ENCODE peak calls at places on chromosomes 4 and X, in five cellular contexts. V is HEK293T, C is iPS-NIHi11, Z is ovary, Q is T-helper 17 cell. Y is an unnamed sample.
A peak's percentile ranks its signal among the peaks of the same experiment; 100 is the strongest.

GRCh38 chrX:19569121-19569805 is 54.0 kb upstream of the MAP3K15 start:
- DNase-seq in C (no peak), V (no peak), Q (no peak), Z (no peak), Y (no peak)

GRCh38 chr4:152591361-152591760 is 55.5 kb upstream of the FBXW7 start:
- DNase-seq in V (peak; percentile 60), Z (peak; percentile 21), Q (peak; percentile 8), C (peak; percentile 68), Y (peak; percentile 73)

GRCh38 chr4:56048621-56049427 is 100.1 kb downstream of the CEP135 start:
- DNase-seq in Z (peak; percentile 41), Q (no peak), V (peak; percentile 80), C (peak; percentile 90), Y (peak; percentile 60)

GRCh38 chr4:88177981-88178632 is 19.7 kb upstream of the ABCG2 start:
- DNase-seq in C (peak; percentile 75), Z (no peak), V (no peak), Q (no peak), Y (no peak)

GRCh38 chr4:16125571-16126445 is 42.0 kb upstream of the PROM1 start:
- DNase-seq in Z (no peak), V (no peak), Q (no peak), C (no peak), Y (no peak)

GRCh38 chrX:10531927-10532326 is 88.5 kb downstream of the MID1 start:
- DNase-seq in Q (no peak), C (no peak), V (no peak), Z (no peak), Y (no peak)

GRCh38 chrX:2831471-2832228 is 2.9 kb downstream of the GYG2 start:
- DNase-seq in Z (no peak), Q (no peak), C (no peak), V (no peak), Y (no peak)

GRCh38 chrX:65406532-65406931 is 128.1 kb downstream of the LAS1L start:
- DNase-seq in Q (no peak), V (no peak), Z (no peak), C (peak; percentile 46), Y (no peak)

GRCh38 chr4:110526589-110526988 is 50.6 kb downstream of the ENPEP start:
- DNase-seq in Z (no peak), C (no peak), Q (no peak), V (no peak), Y (no peak)

Y was measured in sciatic nerve.